ENCODE peak calls at places on chromosomes 12 and 14, in seven cellular contexts. X is dorsolateral prefrontal cortex, K is fibroblast of pulmonary artery, U is spleen, A is keratinocyte, Q is epithelial cell of esophagus, G is heart right ventricle. B is an unnamed sample.
A peak's percentile ranks its signal among the peaks of the same experiment; 100 is the strongest.

GRCh38 chr12:63668028-63668799 is at the start of gene DPY19L2:
- DNase-seq in X (peak; percentile 79), K (peak; percentile 64), U (peak; percentile 83), A (no peak), Q (peak; percentile 26), G (peak; percentile 82), B (peak; percentile 75)

GRCh38 chr12:80849367-80849766 is 88.4 kb downstream of the LIN7A start:
- DNase-seq in X (no peak), K (no peak), U (no peak), A (no peak), Q (no peak), G (no peak), B (no peak)

GRCh38 chr12:612886-613285 is 50.4 kb downstream of the NINJ2 start:
- DNase-seq in X (no peak), K (no peak), U (no peak), A (no peak), Q (no peak), G (no peak), B (no peak)

GRCh38 chr12:29700761-29701481 is 82.8 kb downstream of the TMTC1 start:
- DNase-seq in X (no peak), K (no peak), U (no peak), A (no peak), Q (no peak), G (no peak), B (no peak)

GRCh38 chr12:10632226-10632625 is 18.8 kb upstream of the MAGOHB start:
- DNase-seq in X (no peak), K (no peak), U (no peak), A (no peak), Q (no peak), G (no peak), B (no peak)

GRCh38 chr14:73472182-73473114 is 14.1 kb upstream of the NUMB start:
- DNase-seq in X (no peak), K (peak; percentile 87), U (no peak), A (peak; percentile 54), Q (peak; percentile 75), G (no peak), B (no peak)

GRCh38 chr12:75579552-75579951 is 68.1 kb upstream of the KRR1 start:
- DNase-seq in X (no peak), K (no peak), U (no peak), A (no peak), Q (no peak), G (no peak), B (no peak)

GRCh38 chr12:52454411-52455201 is 2.7 kb upstream of the KRT6B start:
- DNase-seq in X (no peak), K (peak; percentile 22), U (no peak), A (no peak), Q (peak; percentile 65), G (no peak), B (no peak)

GRCh38 chr14:50311337-50311973 is 574 bp downstream of the L2HGDH start:
- DNase-seq in X (no peak), K (no peak), U (no peak), A (peak; percentile 9), Q (peak; percentile 13), G (no peak), B (no peak)
- TF ChIP-seq CTCF in X (no peak), K (peak; percentile 34), U (peak; percentile 27), A (peak; percentile 52), Q (peak; percentile 30), G (peak; percentile 45), B (peak; percentile 20)

DNA sequence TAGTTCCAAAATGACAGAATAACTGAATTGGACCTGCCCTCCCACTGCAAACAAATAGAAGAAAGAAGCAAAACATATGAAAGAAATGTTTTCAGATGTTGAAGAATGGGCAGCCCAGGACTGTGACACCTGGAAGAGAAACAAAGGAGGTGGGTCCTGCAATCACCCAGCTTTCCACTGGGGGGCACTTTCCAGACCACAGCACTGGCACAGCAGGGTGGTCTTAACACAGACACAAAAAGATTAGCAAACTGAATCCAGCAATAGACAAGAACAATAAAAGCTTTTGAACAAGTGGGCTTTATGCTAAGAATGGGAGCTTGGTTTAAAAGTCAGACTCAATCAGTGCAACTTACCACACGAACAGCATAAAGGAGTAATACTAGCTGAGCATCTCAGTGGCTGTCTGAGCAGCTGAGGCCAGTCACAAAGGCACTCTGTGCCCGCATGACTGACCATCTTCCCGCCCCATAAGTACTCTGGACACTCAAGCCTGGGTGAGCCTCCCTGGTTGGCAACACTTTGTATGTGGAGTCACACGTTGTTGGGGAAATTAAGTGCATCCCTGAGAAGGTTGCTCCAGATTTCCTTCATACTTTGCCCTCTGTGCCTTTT is 27.7 kb downstream of the JKAMP start:
- DNase-seq in X (no peak), K (no peak), U (no peak), A (no peak), Q (no peak), G (no peak), B (no peak)
- TF ChIP-seq CTCF in X (no peak), K (peak; percentile 56), U (no peak), A (peak; percentile 43), Q (peak; percentile 30), G (peak; percentile 41), B (no peak)

GRCh38 chr14:35818346-35819115 is 7.6 kb upstream of the BRMS1L start:
- DNase-seq in X (peak; percentile 53), K (peak; percentile 66), U (no peak), A (no peak), Q (peak; percentile 66), G (peak; percentile 27), B (no peak)
- TF ChIP-seq CTCF in X (peak; percentile 57), K (peak; percentile 62), U (no peak), A (peak; percentile 55), Q (peak; percentile 63), G (peak; percentile 60), B (peak; percentile 63)

GRCh38 chr12:127430401-127430800 is 836.6 kb upstream of the TMEM132C start:
- DNase-seq in X (no peak), K (no peak), U (no peak), A (no peak), Q (no peak), G (no peak), B (no peak)
- TF ChIP-seq CTCF in X (no peak), K (no peak), U (no peak), A (no peak), Q (no peak), G (no peak), B (no peak)

DNA sequence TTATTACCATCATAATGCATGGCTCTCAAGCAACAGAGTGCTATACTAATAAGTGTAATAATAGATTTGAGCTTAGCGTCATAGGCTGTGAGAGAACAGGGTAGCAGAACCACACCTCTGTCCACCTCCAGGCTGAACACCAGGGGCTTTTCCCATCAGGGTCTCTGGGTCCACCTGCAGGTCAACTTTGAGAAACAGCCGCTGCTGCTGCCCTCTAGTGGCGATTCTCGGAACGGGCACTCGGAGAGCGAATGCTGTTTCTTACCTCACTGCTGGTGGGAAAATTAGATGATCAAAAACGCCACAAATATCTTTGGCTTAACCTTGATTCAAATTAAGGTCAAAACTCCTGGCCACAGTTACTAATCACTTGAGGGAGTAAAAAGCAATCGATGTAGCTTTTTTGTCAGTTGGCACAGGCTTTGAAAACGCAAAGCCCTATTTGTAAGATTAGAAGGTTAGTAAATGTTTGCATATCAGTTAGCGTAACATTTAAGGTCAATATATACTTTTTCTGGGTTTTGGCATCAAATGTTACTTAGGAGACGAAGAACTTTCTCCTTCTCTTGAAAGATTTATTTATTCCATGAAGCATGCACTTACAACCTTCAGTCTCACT is 127.9 kb upstream of the TMEM132D start:
- DNase-seq in X (peak; percentile 79), K (peak; percentile 17), U (peak; percentile 80), A (peak; percentile 45), Q (peak; percentile 34), G (peak; percentile 25), B (no peak)
- TF ChIP-seq CTCF in X (peak; percentile 89), K (peak; percentile 62), U (peak; percentile 20), A (peak; percentile 99), Q (peak; percentile 83), G (peak; percentile 93), B (peak; percentile 96)

DNA sequence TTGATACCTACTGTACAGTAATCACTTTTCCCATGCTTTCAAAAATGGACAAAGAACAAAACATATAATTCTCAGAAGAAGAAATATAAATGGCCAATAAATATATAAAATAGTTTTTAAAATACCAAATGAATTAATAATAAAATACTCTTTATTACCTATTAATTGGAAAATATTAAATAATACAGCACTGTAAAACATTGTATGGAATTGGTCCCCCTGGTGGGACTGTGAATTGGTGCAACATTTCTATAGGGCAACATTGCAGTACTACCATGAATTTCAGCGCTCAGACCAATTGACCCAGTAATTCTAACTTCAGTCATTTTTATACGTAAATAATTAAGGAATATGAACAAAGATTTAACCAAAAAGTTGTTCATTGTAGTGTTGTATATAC is 162.6 kb downstream of the PELI2 start:
- DNase-seq in X (no peak), K (no peak), U (no peak), A (no peak), Q (no peak), G (no peak), B (no peak)
- TF ChIP-seq CTCF in X (no peak), K (peak; percentile 26), U (no peak), A (no peak), Q (peak; percentile 22), G (peak; percentile 11), B (peak; percentile 45)

GRCh38 chr12:104638760-104639319 is 182.1 kb downstream of the CHST11 start:
- DNase-seq in X (no peak), K (no peak), U (no peak), A (no peak), Q (no peak), G (peak; percentile 36), B (no peak)

GRCh38 chr12:104638218-104638617 is 181.5 kb downstream of the CHST11 start:
- DNase-seq in X (no peak), K (no peak), U (no peak), A (no peak), Q (no peak), G (no peak), B (no peak)

GRCh38 chr12:104643921-104644669 is 187.3 kb downstream of the CHST11 start:
- DNase-seq in X (no peak), K (peak; percentile 16), U (peak; percentile 84), A (no peak), Q (no peak), G (no peak), B (no peak)

GRCh38 chr12:104643093-104643646 is 186.4 kb downstream of the CHST11 start:
- DNase-seq in X (no peak), K (no peak), U (no peak), A (no peak), Q (no peak), G (no peak), B (no peak)

GRCh38 chr12:104641862-104642261 is 185.1 kb downstream of the CHST11 start:
- DNase-seq in X (no peak), K (no peak), U (no peak), A (no peak), Q (no peak), G (no peak), B (no peak)
- TF ChIP-seq CTCF in X (no peak), K (no peak), U (no peak), A (no peak), Q (no peak), G (peak; percentile 27), B (no peak)